ENCODE peak calls at places on chromosomes 1 and 21, in five cellular contexts. C, M, R, Y and U are unnamed samples.

GRCh38 chr1:11787251-11787803 is 18.4 kb downstream of the MTHFR start:
- DNase-seq in C (no peak), R (no peak), M (no peak), Y (no peak), U (no peak)

GRCh38 chr1:227746676-227747075 is 11.4 kb downstream of the SNAP47 start:
- DNase-seq in R (no peak), M (no peak), Y (no peak), C (no peak), U (no peak)

GRCh38 chr1:39845569-39846566 is 37.4 kb downstream of the TRIT1 start:
- DNase-seq in M (no peak), Y (no peak), C (peak), R (peak), U (peak)

GRCh38 chr21:14383596-14384210 is 757 bp upstream of the HSPA13 start:
- DNase-seq in Y (no peak), C (peak), R (peak), M (no peak), U (no peak)

GRCh38 chr1:229108598-229109201 is 162.2 kb upstream of the RAB4A start:
- DNase-seq in Y (no peak), C (no peak), R (no peak), M (no peak), U (no peak)

GRCh38 chr1:165075725-165076370 is 280.7 kb downstream of the LMX1A start:
- DNase-seq in R (no peak), C (peak), Y (no peak), M (peak), U (peak)

GRCh38 chr1:113040041-113040440 is 33.0 kb upstream of the LRIG2 start:
- DNase-seq in M (no peak), C (no peak), Y (no peak), R (no peak), U (no peak)

GRCh38 chr1:169809370-169810095 is 14.8 kb upstream of the METTL18 start:
- DNase-seq in Y (peak), R (no peak), C (peak), M (peak), U (peak)

GRCh38 chr1:31426249-31426922 is 13.4 kb downstream of the SERINC2 start:
- DNase-seq in C (no peak), M (no peak), Y (no peak), R (no peak), U (no peak)

GRCh38 chr1:81846630-81847029 is 45.9 kb downstream of the ADGRL2 start:
- DNase-seq in R (no peak), Y (no peak), M (no peak), C (no peak), U (no peak)

GRCh38 chr1:36906555-36906954 is 127.8 kb downstream of the GRIK3 start:
- DNase-seq in R (no peak), M (no peak), Y (no peak), C (no peak), U (no peak)

GRCh38 chr1:198879711-198880306 is 241.0 kb downstream of the PTPRC start:
- DNase-seq in M (no peak), R (no peak), C (no peak), Y (no peak), U (no peak)

GRCh38 chr1:214549604-214550338 is 1.6 kb downstream of the PTPN14 start:
- DNase-seq in C (no peak), M (peak), R (no peak), Y (no peak), U (peak)

GRCh38 chr1:65694933-65695332 is 97.8 kb upstream of the PDE4B start:
- DNase-seq in R (no peak), C (no peak), Y (no peak), M (no peak), U (no peak)

GRCh38 chr1:94729287-94729686 is 90.9 kb upstream of the SLC44A3 start:
- DNase-seq in R (no peak), Y (no peak), M (no peak), C (no peak), U (no peak)

GRCh38 chr1:168121314-168122029 is 15.3 kb downstream of the GPR161 start:
- DNase-seq in Y (no peak), M (no peak), C (no peak), R (no peak), U (no peak)

GRCh38 chr1:111517464-111518225 is 14.2 kb upstream of the ADORA3 start:
- DNase-seq in C (no peak), Y (peak), R (no peak), M (no peak), U (no peak)

GRCh38 chr1:211420389-211420788 is 71.6 kb downstream of the RD3 start:
- DNase-seq in C (peak), M (no peak), Y (no peak), R (no peak), U (no peak)

GRCh38 chr1:21898326-21899155 is 38.6 kb downstream of the HSPG2 start:
- DNase-seq in R (no peak), M (no peak), Y (no peak), C (no peak), U (no peak)